ENCODE peak calls at places on chromosomes 6 and 20, in seven cellular contexts. T is IMR-90, Z is fibroblast of lung, A is astrocyte, P is DND-41, F is PC-3, R is H9. I is an unnamed sample. For H3K4me1, the result is how much of the 10 kb centered on the place peaks cover.

GRCh38 chr6:29968905-29969304 is 26.6 kb downstream of the HLA-A start:
- DNase-seq in R (no peak), Z (no peak), T (no peak), P (no peak), A (no peak), F (no peak), I (no peak)

GRCh38 chr6:75044846-75045245 is 161.0 kb downstream of the COL12A1 start:
- DNase-seq in R (no peak), P (no peak), A (peak), F (no peak), Z (no peak), T (no peak), I (no peak)

GRCh38 chr6:36852481-36853147 is 13.4 kb upstream of the CPNE5 start:
- DNase-seq in P (no peak), Z (peak), F (peak), A (peak), R (no peak), T (peak), I (peak)

GRCh38 chr6:42764883-42765653 is 16.8 kb upstream of the BICRAL start:
- DNase-seq in T (no peak), Z (no peak), A (no peak), F (no peak), R (no peak), P (no peak), I (no peak)

GRCh38 chr6:158633127-158633526 is 11.4 kb downstream of the DYNLT1 start:
- DNase-seq in Z (no peak), R (no peak), F (no peak), A (no peak), T (no peak), P (no peak), I (no peak)

GRCh38 chr6:159727717-159728440 is 573 bp downstream of the WTAP start:
- DNase-seq in F (peak), P (no peak), Z (peak), A (no peak), R (no peak), T (no peak), I (peak)

GRCh38 chr6:40000964-40001515 is 66.8 kb upstream of the MOCS1 start:
- DNase-seq in A (no peak), T (no peak), R (no peak), Z (no peak), F (no peak), P (no peak), I (no peak)

GRCh38 chr6:62283828-62284411 is 2.1 kb downstream of the KHDRBS2 start:
- DNase-seq in P (no peak), R (no peak), Z (peak), F (peak), T (peak), A (no peak), I (no peak)

GRCh38 chr6:138226701-138227315 is 8.5 kb upstream of the PBOV1 start:
- DNase-seq in T (no peak), Z (no peak), F (no peak), P (no peak), A (no peak), R (no peak), I (no peak)

GRCh38 chr20:12970372-12970821 is 38.4 kb upstream of the SPTLC3 start:
- DNase-seq in P (peak), A (peak), F (peak), R (no peak), T (peak), Z (peak), I (peak)

GRCh38 chr6:2848851-2849250 is 7.2 kb upstream of the SERPINB1 start:
- DNase-seq in T (no peak), F (no peak), A (no peak), R (peak), P (no peak), Z (no peak), I (no peak)

GRCh38 chr6:139219746-139220145 is 72.1 kb downstream of the TXLNB start:
- DNase-seq in T (no peak), Z (no peak), R (no peak), P (no peak), A (no peak), F (no peak), I (no peak)

DNA sequence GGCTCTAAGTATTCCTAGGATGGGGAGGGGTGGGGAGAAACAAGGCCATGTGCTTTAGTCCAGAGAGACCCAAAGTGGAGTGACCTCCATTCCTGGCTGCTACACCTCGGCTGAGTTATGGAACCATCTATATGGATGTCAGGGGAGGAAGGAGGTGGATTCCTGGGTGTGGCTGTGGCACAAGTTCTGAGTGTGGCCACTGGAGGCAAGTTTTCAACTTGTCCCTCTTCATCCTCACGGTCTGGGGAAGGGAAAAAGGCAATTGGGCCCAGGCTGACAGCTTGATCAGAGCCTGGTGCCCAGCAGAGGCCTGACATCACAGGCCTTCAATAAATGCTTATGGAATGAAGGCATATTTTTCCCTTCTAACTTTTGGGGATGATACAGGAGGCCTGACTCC is 2.0 kb upstream of the ITPR3 start:
- DNase-seq in F (no peak), Z (no peak), T (no peak), R (no peak), A (no peak), P (no peak), I (peak)
- H3K27ac ChIP-seq in F (no peak), Z (no peak), T (no peak), R (no peak), A (no peak), P (peak), I (no peak)

GRCh38 chr20:48301189-48301588 is 515.9 kb upstream of the SULF2 start:
- DNase-seq in T (no peak), R (no peak), Z (no peak), P (no peak), F (no peak), A (no peak), I (no peak)
- H3K4me1 ChIP-seq in T (under half), R (under half), Z (under half), P (under half), F (under half), A (under half), I (under half)

DNA sequence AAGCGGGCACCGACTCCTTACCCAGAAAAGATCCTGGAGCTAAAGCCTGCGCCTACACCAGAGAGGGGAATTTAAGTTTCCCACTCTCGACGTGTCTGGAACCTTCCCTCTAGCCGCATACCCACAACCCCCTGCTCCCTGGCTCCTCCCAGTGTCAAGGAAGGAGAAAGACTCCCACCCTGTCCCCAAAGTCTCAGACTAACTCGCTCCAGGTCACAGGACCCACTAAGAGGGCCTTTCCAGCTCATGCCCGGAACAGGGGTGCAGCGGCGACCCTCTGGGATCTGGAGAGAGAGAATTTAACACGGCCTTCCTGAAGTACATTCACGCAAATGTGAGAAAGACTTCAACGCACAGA is 3.9 kb downstream of the LINC00237 start:
- DNase-seq in F (no peak), R (peak), A (no peak), P (no peak), Z (no peak), T (no peak), I (peak)
- H3K4me2 ChIP-seq in F (no peak), R (peak), A (no peak), P (no peak), Z (no peak), T (no peak), I (no peak)

GRCh38 chr6:126797981-126798380 is 320.5 kb upstream of the RSPO3 start:
- DNase-seq in F (no peak), A (peak), R (no peak), P (no peak), T (no peak), Z (no peak), I (peak)
- H3K27ac ChIP-seq in F (no peak), A (no peak), R (no peak), P (no peak), T (no peak), Z (no peak), I (no peak)

DNA sequence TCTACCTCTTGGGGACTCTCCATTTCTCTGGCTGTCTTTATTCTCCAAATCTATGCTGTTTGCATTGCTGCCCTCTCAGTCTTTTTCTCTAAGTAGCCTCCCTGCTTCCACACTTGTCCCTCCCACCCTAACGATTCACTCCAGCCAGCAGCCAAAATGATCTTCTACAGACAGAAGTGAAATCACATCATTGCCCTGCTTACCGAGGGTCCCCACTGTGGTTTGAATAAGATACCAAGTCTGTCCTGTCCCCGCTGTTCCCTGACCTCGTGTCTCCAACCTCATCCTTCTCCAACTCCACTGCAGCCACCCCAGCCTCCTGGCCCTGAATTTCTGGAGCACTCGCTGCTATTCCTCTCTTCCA is 11.5 kb upstream of the OCSTAMP start:
- DNase-seq in F (no peak), P (no peak), A (no peak), Z (no peak), T (no peak), R (no peak), I (no peak)
- H3K4me1 ChIP-seq in F (under half), P (under half), A (under half), Z (under half), T (under half), R (under half), I (under half)

I was measured in osteoblast.